ENCODE peak calls at places on chromosomes 6 and 20, in four cellular contexts. J, T, G and F are unnamed samples.

GRCh38 chr20:7214081-7214740 is 446.7 kb downstream of the BMP2 start:
- DNase-seq in J (no peak), T (peak; percentile 77), G (no peak), F (no peak)

GRCh38 chr6:158879180-158879579 is 60.0 kb upstream of the EZR start:
- DNase-seq in J (no peak), T (no peak), G (no peak), F (no peak)

GRCh38 chr6:29632789-29633531 is at the start of gene GABBR1:
- DNase-seq in J (peak; percentile 89), T (peak; percentile 78), G (peak; percentile 85), F (peak; percentile 42)

GRCh38 chr6:53752856-53753255 is 41.9 kb upstream of the LRRC1 start:
- DNase-seq in J (no peak), T (no peak), G (no peak), F (no peak)

GRCh38 chr6:9502991-9503761 is 911.7 kb downstream of the TFAP2A start:
- DNase-seq in J (no peak), T (no peak), G (no peak), F (no peak)

GRCh38 chr6:136720045-136720760 is 72.1 kb downstream of the MAP3K5 start:
- DNase-seq in J (no peak), T (no peak), G (no peak), F (no peak)

GRCh38 chr6:39370021-39370420 is 47.5 kb upstream of the KCNK16 start:
- DNase-seq in J (no peak), T (no peak), G (no peak), F (no peak)

GRCh38 chr20:35288325-35289060 is 3.7 kb downstream of the FAM83C start:
- DNase-seq in J (no peak), T (no peak), G (no peak), F (no peak)

GRCh38 chr20:38129893-38130609 is 35.0 kb downstream of the TGM2 start:
- DNase-seq in J (no peak), T (no peak), G (no peak), F (no peak)

GRCh38 chr6:140090871-140091270 is 716.4 kb upstream of the CITED2 start:
- DNase-seq in J (no peak), T (no peak), G (no peak), F (no peak)

GRCh38 chr6:167337675-167338449 is 13.0 kb downstream of the TTLL2 start:
- DNase-seq in J (no peak), T (no peak), G (no peak), F (no peak)

GRCh38 chr6:106094261-106094963 is 8.3 kb downstream of the PRDM1 start:
- DNase-seq in J (no peak), T (no peak), G (no peak), F (no peak)

GRCh38 chr6:138815797-138816528 is 20.1 kb downstream of the ECT2L start:
- DNase-seq in J (no peak), T (peak; percentile 8), G (no peak), F (no peak)

GRCh38 chr6:99425647-99426453 is 742 bp upstream of the PNISR start:
- DNase-seq in J (peak; percentile 70), T (peak; percentile 93), G (peak; percentile 73), F (peak; percentile 92)

GRCh38 chr6:7726416-7727149 is 684 bp downstream of the BMP6 start:
- DNase-seq in J (no peak), T (no peak), G (no peak), F (no peak)

GRCh38 chr6:7827142-7827541 is 83.4 kb downstream of the TXNDC5 start:
- DNase-seq in J (no peak), T (no peak), G (no peak), F (no peak)

GRCh38 chr6:167513763-167514162 is 188.9 kb downstream of the TTLL2 start:
- DNase-seq in J (no peak), T (no peak), G (no peak), F (no peak)

GRCh38 chr6:163585932-163586437 is 171.5 kb downstream of the QKI start:
- DNase-seq in J (no peak), T (no peak), G (no peak), F (peak; percentile 82)

GRCh38 chr6:83514877-83515466 is 2.6 kb downstream of the PRSS35 start:
- DNase-seq in J (no peak), T (peak; percentile 33), G (no peak), F (no peak)

GRCh38 chr6:138007014-138007472 is 100.2 kb downstream of the PERP start:
- DNase-seq in J (no peak), T (peak; percentile 27), G (peak; percentile 40), F (no peak)

GRCh38 chr20:36400901-36401300 is 94.8 kb downstream of the DLGAP4 start:
- DNase-seq in J (no peak), T (no peak), G (no peak), F (no peak)

DNA sequence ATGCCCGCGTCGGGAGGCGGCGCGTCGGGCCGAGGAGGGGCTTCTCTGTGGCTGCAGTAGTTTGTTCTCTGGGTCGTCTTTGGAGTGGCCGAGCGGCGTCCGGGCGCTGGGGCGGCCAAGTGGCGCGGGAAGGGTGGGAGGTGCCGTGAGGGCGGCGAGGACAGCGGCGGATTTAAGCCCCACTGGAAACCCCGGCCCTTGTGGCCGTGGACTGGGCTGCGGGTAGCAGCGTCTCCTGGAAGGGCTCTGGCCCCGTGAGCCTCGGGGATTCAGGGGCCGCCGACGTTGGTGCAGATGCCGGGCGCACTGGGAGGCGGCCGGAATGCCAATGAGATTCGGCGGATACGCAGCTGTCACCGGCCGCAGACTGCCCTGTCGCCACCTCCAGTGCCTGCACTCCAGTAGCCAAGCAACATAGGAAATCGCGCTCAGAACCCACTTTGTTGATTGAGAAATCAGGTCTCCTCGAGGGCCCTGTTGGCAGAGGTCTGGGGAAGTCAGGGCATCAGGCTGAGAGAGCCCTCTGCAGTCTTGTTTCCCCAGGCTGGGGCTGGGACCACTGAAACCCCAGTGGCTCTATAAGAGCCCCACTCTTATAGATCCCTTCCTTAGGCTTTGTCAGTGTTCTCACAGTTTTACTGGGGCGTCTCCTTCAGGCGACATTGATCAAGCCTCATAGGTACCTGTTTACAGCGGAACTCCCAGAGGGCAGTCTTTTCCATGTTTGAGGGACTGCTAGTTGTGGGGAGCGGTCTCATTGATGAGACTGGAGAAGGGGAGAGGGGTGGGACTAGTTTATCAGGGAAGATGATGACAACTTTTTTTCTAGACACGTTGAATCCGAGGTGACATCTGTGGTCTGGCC is 642 bp downstream of the GZF1 start:
- DNase-seq in J (peak; percentile 37), T (no peak), G (peak; percentile 44), F (peak; percentile 74)
- H3K4me1 ChIP-seq in J (peaks cover 17% of the 10 kb centered on the region), T (peaks cover 9% of the 10 kb centered on the region), G (peaks cover 35% of the 10 kb centered on the region), F (peaks cover 6% of the 10 kb centered on the region)

GRCh38 chr6:156954781-156955180 is 177.6 kb downstream of the ARID1B start:
- DNase-seq in J (no peak), T (no peak), G (no peak), F (no peak)

GRCh38 chr6:156952401-156952800 is 175.2 kb downstream of the ARID1B start:
- DNase-seq in J (no peak), T (no peak), G (no peak), F (no peak)

GRCh38 chr6:156953478-156954146 is 176.4 kb downstream of the ARID1B start:
- DNase-seq in J (no peak), T (peak; percentile 30), G (no peak), F (no peak)

GRCh38 chr6:156954191-156954590 is 177.0 kb downstream of the ARID1B start:
- DNase-seq in J (no peak), T (no peak), G (no peak), F (no peak)

DNA sequence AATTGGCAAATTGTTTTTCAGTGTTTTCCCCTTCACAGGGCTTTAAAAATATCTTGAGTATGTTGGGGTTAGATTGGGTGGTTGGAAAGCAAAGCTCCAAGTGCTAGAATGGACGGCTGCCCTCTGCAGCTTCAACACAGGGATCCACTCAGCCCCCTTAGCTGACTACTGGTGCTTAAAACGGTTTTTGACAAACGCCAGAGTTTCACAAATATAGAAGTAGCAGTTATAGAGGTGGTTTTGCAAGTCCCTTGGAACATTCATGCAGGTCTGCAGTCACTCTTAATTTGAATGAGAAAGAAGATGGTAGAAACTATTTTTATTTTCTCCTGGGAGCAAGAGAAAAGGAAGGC is 175.9 kb downstream of the ARID1B start:
- DNase-seq in J (no peak), T (no peak), G (no peak), F (no peak)
- H3K4me3 ChIP-seq in J (no peak overlapping the region), T (no peak overlapping the region), G (no peak overlapping the region), F (no peak overlapping the region)

GRCh38 chr6:34059914-34060313 is 86.0 kb downstream of the GRM4 start:
- DNase-seq in J (no peak), T (no peak), G (no peak), F (no peak)
- H3K4me1 ChIP-seq in J (no peaks in the 10 kb centered on the region), T (peaks cover 23% of the 10 kb centered on the region), G (no peaks in the 10 kb centered on the region), F (no peaks in the 10 kb centered on the region)

DNA sequence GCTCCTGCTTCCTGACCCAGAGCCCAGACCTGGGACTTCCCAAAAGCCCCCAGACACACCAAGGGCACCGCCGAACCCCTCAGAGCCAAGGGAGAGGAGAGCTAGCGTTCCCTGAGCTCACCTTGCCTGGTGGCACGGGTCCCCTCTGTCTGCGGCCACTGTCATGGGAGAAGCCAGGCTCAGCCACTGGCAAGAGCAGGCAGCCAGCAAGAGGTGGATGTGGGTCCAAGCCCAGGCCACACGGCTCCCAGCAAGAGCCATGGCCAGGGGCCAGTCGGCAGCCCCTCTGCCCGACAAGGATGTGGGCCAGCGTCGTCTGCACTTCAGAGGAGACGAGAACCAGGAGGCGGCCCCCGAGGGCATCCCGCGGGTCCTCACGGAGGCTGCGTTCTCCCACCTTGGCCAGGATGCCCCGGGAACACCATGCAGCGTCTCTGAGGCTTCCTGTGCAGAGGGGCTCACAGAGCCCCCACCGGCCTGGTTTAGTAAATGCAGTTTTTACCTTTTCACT is 2.2 kb upstream of the PPDPF start:
- DNase-seq in J (no peak), T (no peak), G (no peak), F (peak; percentile 63)
- H3K4me3 ChIP-seq in J (no peak overlapping the region), T (no peak overlapping the region), G (no peak overlapping the region), F (no peak overlapping the region)

DNA sequence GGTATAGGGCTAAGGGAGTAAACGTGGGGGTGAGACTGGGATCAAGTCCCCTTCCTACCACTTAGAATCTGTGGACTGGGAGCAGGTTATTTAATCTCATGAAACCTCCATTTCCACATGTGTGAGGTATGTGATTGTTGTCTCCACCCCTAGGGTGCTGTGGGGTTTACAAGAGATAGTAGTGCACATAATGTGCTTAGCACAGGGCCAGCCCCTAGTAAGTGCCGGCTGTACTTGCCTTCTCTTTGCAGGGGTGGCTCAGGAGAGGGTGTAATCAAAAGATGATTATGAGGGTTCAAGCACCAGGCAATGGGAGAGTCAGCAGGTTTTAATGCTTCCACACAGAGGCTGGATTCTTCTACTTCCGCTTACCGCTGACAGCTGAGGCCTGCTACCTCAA is 6.9 kb downstream of the NT5E start:
- DNase-seq in J (no peak), T (no peak), G (no peak), F (no peak)
- H3K4me1 ChIP-seq in J (peaks cover 9% of the 10 kb centered on the region), T (peaks cover 2% of the 10 kb centered on the region), G (peaks cover 16% of the 10 kb centered on the region), F (peaks cover 8% of the 10 kb centered on the region)